ENCODE peak calls at places on chromosome 21, in six cellular contexts. A is GM10248, Z is ovary, L is tibial nerve, U is uterus, W is cardiac fibroblast. O is an unnamed sample.

GRCh38 chr21:35476616-35477395 is 427.7 kb upstream of the RUNX1 start:
- DNase-seq in L (no peak), Z (no peak), U (no peak), W (peak), A (no peak), O (no peak)

GRCh38 chr21:37425684-37426083 is 59.1 kb downstream of the DYRK1A start:
- DNase-seq in U (no peak), L (no peak), W (no peak), Z (no peak), A (no peak), O (no peak)

GRCh38 chr21:25370311-25370744 is 237.0 kb downstream of the MRPL39 start:
- DNase-seq in W (peak), U (no peak), A (no peak), L (no peak), Z (no peak), O (no peak)

GRCh38 chr21:32554832-32555436 is 30.4 kb downstream of the TCP10L start:
- DNase-seq in U (no peak), A (no peak), W (no peak), L (no peak), Z (no peak), O (no peak)

GRCh38 chr21:32364387-32364786 is 28.4 kb downstream of the URB1 start:
- DNase-seq in L (peak), A (no peak), Z (no peak), U (peak), W (no peak), O (no peak)

GRCh38 chr21:33974513-33975468 is 59.2 kb upstream of the ATP5PO start:
- DNase-seq in U (no peak), W (no peak), Z (no peak), A (no peak), L (no peak), O (no peak)

GRCh38 chr21:31012133-31013089 is 25.9 kb downstream of the KRTAP19-8 start:
- DNase-seq in W (no peak), A (no peak), L (no peak), U (no peak), Z (no peak), O (no peak)

GRCh38 chr21:33360871-33361602 is 36.3 kb downstream of the IFNAR1 start:
- DNase-seq in U (peak), Z (peak), A (peak), L (peak), W (peak), O (peak)

GRCh38 chr21:31158789-31159581 is 120.7 kb upstream of the KRTAP19-8 start:
- DNase-seq in W (peak), L (no peak), U (no peak), A (no peak), Z (no peak), O (no peak)

GRCh38 chr21:28393279-28393678 is 599.4 kb downstream of the LTN1 start:
- DNase-seq in L (no peak), Z (no peak), W (no peak), A (no peak), U (no peak), O (no peak)

GRCh38 chr21:38220270-38220737 is 36.5 kb upstream of the KCNJ15 start:
- DNase-seq in Z (no peak), L (no peak), W (no peak), A (no peak), U (no peak), O (no peak)

GRCh38 chr21:29297483-29298347 is 1.0 kb upstream of the BACH1 start:
- DNase-seq in L (no peak), W (no peak), Z (no peak), A (no peak), U (no peak), O (no peak)

GRCh38 chr21:16179732-16180131 is 449.9 kb downstream of the USP25 start:
- DNase-seq in L (no peak), A (no peak), U (no peak), Z (no peak), W (peak), O (no peak)

GRCh38 chr21:34372321-34372720 is 3.0 kb upstream of the SMIM11 start:
- DNase-seq in W (no peak), Z (no peak), L (no peak), A (no peak), U (no peak), O (no peak)

DNA sequence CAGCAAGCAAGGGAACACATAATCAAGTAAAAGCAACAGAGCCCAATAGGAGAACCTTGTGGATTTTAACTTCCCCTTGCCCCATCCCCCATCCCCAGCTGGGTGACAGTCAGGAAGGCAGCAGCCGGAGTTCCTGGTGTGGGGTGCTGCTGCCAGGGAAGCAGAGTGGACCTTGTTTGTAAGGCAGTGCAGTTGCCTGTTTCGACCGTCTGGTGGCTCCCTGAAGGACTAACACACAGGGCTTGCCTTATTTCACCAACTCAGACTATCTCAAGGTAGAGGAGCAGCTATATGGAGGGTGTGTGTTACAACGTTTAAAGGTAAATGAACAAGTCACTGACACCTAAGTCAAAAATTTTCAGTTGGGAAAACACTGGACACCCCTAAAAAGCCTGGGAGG is 6.6 kb downstream of the KRTAP10-8 start:
- DNase-seq in W (peak), L (no peak), Z (no peak), A (no peak), U (no peak), O (no peak)
- TF ChIP-seq CTCF in W (peak), L (no peak), Z (no peak), A (no peak), U (no peak), O (peak)

DNA sequence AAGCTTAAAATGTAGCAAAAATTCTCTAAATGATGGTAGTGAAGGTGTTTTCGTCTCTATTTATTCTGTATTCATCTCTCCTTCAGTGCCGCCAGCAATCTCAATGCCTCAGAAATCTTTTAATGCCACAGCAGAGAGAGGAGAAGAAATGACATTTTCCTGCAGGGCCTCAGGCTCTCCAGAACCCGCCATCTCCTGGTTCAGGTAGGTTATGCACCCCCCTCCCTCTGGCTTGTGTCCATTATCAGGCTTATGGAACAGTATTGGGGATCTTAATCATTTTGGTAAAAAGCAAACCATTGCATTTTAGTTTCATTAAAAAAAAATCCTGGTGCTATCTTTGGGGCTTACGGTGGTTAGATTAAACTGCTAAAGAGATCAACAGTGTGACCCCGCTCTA is 326.1 kb downstream of the NCAM2 start:
- DNase-seq in A (no peak), L (no peak), W (no peak), Z (no peak), U (no peak), O (no peak)
- TF ChIP-seq CTCF in A (no peak), L (no peak), W (no peak), Z (no peak), U (no peak), O (no peak)

DNA sequence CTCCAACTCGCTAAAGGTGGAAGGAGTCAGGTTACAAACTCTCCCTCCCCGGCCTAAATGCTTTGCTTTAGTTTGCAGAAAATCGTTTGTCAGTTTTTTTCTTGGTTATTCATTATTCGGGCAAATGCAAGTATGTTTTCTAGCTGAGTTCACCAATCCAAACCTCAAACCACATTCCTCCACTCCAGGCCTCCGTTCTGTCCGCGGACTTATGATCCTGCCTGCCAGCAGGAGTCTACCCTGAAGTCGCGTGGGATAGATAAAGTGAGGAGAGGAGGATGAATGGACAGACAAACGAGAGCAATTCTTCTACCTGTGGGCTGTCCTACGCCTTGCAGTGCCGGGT is 1.3 kb downstream of the ADAMTS1 start:
- DNase-seq in Z (no peak), A (no peak), L (no peak), U (no peak), W (peak), O (peak)
- TF ChIP-seq CTCF in Z (no peak), A (no peak), L (no peak), U (no peak), W (peak), O (no peak)

DNA sequence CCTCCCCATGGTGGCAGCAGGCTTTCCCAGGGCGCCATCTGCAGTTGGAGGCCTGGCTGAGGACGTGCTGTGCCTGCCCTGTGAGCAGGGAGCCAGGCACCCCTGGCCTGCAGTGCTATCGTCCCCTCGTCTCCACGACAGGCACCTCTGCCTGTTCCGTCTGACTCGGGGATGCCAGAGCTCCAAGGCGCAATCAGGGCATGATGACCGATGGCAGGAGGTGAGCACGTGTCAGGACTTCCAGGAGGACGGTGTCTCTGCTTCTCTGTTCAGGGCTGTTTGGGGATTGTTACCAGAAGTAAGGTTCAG is 125.2 kb downstream of the PCBP3 start:
- DNase-seq in Z (no peak), L (no peak), A (peak), U (no peak), W (no peak), O (no peak)
- TF ChIP-seq CTCF in Z (no peak), L (no peak), A (peak), U (no peak), W (peak), O (peak)

DNA sequence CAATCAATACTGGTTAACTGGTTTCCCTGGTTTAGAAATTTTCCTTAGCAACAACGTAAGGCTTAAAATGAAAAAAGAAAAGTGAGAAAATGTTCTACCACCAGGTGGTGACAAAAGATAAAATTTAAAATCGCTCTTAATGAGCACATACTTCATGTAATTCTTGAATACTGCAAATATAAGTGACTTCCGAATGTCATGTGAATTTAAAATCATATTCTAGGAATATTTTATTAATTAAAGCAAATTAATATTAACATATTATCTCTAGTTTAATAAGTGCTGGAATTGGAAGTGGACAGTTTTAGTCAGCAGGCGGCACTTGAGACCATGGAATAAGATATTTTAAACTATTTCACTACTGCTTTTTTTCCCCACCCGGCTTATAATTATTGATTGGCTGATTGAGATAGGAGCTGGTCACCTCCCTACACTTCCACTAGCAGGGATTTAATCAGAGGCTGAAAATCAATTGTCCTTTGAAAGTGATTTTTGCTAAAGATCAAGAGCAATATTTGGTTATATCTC is 5.0 kb upstream of the ADAMTS1 start:
- DNase-seq in Z (no peak), U (no peak), A (no peak), L (no peak), W (peak), O (no peak)
- TF ChIP-seq CTCF in Z (peak), U (peak), A (peak), L (peak), W (peak), O (peak)

GRCh38 chr21:39690454-39690853 is 54.5 kb upstream of the IGSF5 start:
- DNase-seq in A (no peak), L (no peak), U (no peak), Z (no peak), W (no peak), O (no peak)
- TF ChIP-seq CTCF in A (no peak), L (no peak), U (no peak), Z (no peak), W (no peak), O (no peak)